ENCODE peak calls at places on chromosomes 7 and 10, in five cellular contexts. One of them, this sample, is unnamed.

GRCh38 chr7:106047146-106047545 is 65.0 kb downstream of the SYPL1 start:
- DNase-seq in NCI-H69: peak
- DNase-seq in NCI-H2081: no peak
- DNase-seq in kidney: no peak
- DNase-seq in activated CD4-positive, alpha-beta T cell treated with anti-CD3 and anti-CD28 coated beads, Interleukin-2, amount 50 U/mL, for 48 hours: no peak
- DNase-seq in this sample: no peak

GRCh38 chr7:84536256-84536870 is 341.8 kb upstream of the SEMA3A start:
- DNase-seq in kidney: no peak
- DNase-seq in NCI-H69: no peak
- DNase-seq in NCI-H2081: no peak
- DNase-seq in activated CD4-positive, alpha-beta T cell treated with anti-CD3 and anti-CD28 coated beads, Interleukin-2, amount 50 U/mL, for 48 hours: no peak
- DNase-seq in this sample: no peak

GRCh38 chr10:60894816-60895215 is 49.2 kb downstream of the RHOBTB1 start:
- DNase-seq in NCI-H69: no peak
- DNase-seq in activated CD4-positive, alpha-beta T cell treated with anti-CD3 and anti-CD28 coated beads, Interleukin-2, amount 50 U/mL, for 48 hours: no peak
- DNase-seq in kidney: no peak
- DNase-seq in NCI-H2081: no peak
- DNase-seq in this sample: no peak

GRCh38 chr10:5948999-5949759 is 28.2 kb downstream of the IL15RA start:
- DNase-seq in NCI-H69: peak
- DNase-seq in activated CD4-positive, alpha-beta T cell treated with anti-CD3 and anti-CD28 coated beads, Interleukin-2, amount 50 U/mL, for 48 hours: peak
- DNase-seq in NCI-H2081: peak
- DNase-seq in kidney: peak
- DNase-seq in this sample: peak

GRCh38 chr7:75723444-75723843 is 15.3 kb downstream of the HIP1 start:
- DNase-seq in kidney: no peak
- DNase-seq in NCI-H69: no peak
- DNase-seq in activated CD4-positive, alpha-beta T cell treated with anti-CD3 and anti-CD28 coated beads, Interleukin-2, amount 50 U/mL, for 48 hours: no peak
- DNase-seq in NCI-H2081: no peak
- DNase-seq in this sample: no peak

GRCh38 chr7:194996-195829 is 2.8 kb downstream of the FAM20C start:
- DNase-seq in NCI-H2081: no peak
- DNase-seq in NCI-H69: no peak
- DNase-seq in kidney: no peak
- DNase-seq in activated CD4-positive, alpha-beta T cell treated with anti-CD3 and anti-CD28 coated beads, Interleukin-2, amount 50 U/mL, for 48 hours: no peak
- DNase-seq in this sample: no peak

GRCh38 chr7:141013345-141013715 is 1.4 kb downstream of the MRPS33 start:
- DNase-seq in NCI-H2081: no peak
- DNase-seq in kidney: no peak
- DNase-seq in activated CD4-positive, alpha-beta T cell treated with anti-CD3 and anti-CD28 coated beads, Interleukin-2, amount 50 U/mL, for 48 hours: no peak
- DNase-seq in NCI-H69: no peak
- DNase-seq in this sample: no peak

GRCh38 chr7:135239263-135239662 is 5.6 kb downstream of the STRA8 start:
- DNase-seq in NCI-H69: peak
- DNase-seq in kidney: no peak
- DNase-seq in activated CD4-positive, alpha-beta T cell treated with anti-CD3 and anti-CD28 coated beads, Interleukin-2, amount 50 U/mL, for 48 hours: no peak
- DNase-seq in NCI-H2081: no peak
- DNase-seq in this sample: peak

GRCh38 chr10:34764347-34764991 is 50.6 kb downstream of the PARD3 start:
- DNase-seq in NCI-H2081: peak
- DNase-seq in kidney: no peak
- DNase-seq in activated CD4-positive, alpha-beta T cell treated with anti-CD3 and anti-CD28 coated beads, Interleukin-2, amount 50 U/mL, for 48 hours: no peak
- DNase-seq in NCI-H69: peak
- DNase-seq in this sample: peak

GRCh38 chr10:129031233-129032150 is 435.5 kb upstream of the MGMT start:
- DNase-seq in kidney: peak
- DNase-seq in NCI-H2081: no peak
- DNase-seq in activated CD4-positive, alpha-beta T cell treated with anti-CD3 and anti-CD28 coated beads, Interleukin-2, amount 50 U/mL, for 48 hours: peak
- DNase-seq in NCI-H69: peak
- DNase-seq in this sample: peak

GRCh38 chr7:127833641-127834040 is 181.6 kb downstream of the SND1 start:
- DNase-seq in NCI-H2081: no peak
- DNase-seq in kidney: no peak
- DNase-seq in NCI-H69: no peak
- DNase-seq in activated CD4-positive, alpha-beta T cell treated with anti-CD3 and anti-CD28 coated beads, Interleukin-2, amount 50 U/mL, for 48 hours: no peak
- DNase-seq in this sample: no peak

GRCh38 chr7:111312966-111313365 is 222.0 kb downstream of the LRRN3 start:
- DNase-seq in NCI-H2081: no peak
- DNase-seq in activated CD4-positive, alpha-beta T cell treated with anti-CD3 and anti-CD28 coated beads, Interleukin-2, amount 50 U/mL, for 48 hours: no peak
- DNase-seq in kidney: no peak
- DNase-seq in NCI-H69: peak
- DNase-seq in this sample: peak

GRCh38 chr10:43965918-43966570 is 317.4 kb upstream of the ZNF32 start:
- DNase-seq in activated CD4-positive, alpha-beta T cell treated with anti-CD3 and anti-CD28 coated beads, Interleukin-2, amount 50 U/mL, for 48 hours: no peak
- DNase-seq in kidney: no peak
- DNase-seq in NCI-H2081: no peak
- DNase-seq in NCI-H69: no peak
- DNase-seq in this sample: no peak

GRCh38 chr10:126459032-126459831 is 71.0 kb upstream of the ADAM12 start:
- DNase-seq in activated CD4-positive, alpha-beta T cell treated with anti-CD3 and anti-CD28 coated beads, Interleukin-2, amount 50 U/mL, for 48 hours: no peak
- DNase-seq in NCI-H69: no peak
- DNase-seq in kidney: peak
- DNase-seq in NCI-H2081: no peak
- DNase-seq in this sample: no peak

GRCh38 chr7:131538791-131539179 is 17.6 kb downstream of the PODXL start:
- DNase-seq in NCI-H69: peak
- DNase-seq in activated CD4-positive, alpha-beta T cell treated with anti-CD3 and anti-CD28 coated beads, Interleukin-2, amount 50 U/mL, for 48 hours: no peak
- DNase-seq in NCI-H2081: no peak
- DNase-seq in kidney: peak
- DNase-seq in this sample: no peak

GRCh38 chr10:110495731-110496552 is 1.8 kb upstream of the DUSP5 start:
- DNase-seq in kidney: peak
- DNase-seq in activated CD4-positive, alpha-beta T cell treated with anti-CD3 and anti-CD28 coated beads, Interleukin-2, amount 50 U/mL, for 48 hours: peak
- DNase-seq in NCI-H69: no peak
- DNase-seq in NCI-H2081: no peak
- DNase-seq in this sample: no peak

GRCh38 chr10:50603151-50603850 is 20.5 kb downstream of the SGMS1 start:
- DNase-seq in activated CD4-positive, alpha-beta T cell treated with anti-CD3 and anti-CD28 coated beads, Interleukin-2, amount 50 U/mL, for 48 hours: no peak
- DNase-seq in kidney: no peak
- DNase-seq in NCI-H69: no peak
- DNase-seq in NCI-H2081: no peak
- DNase-seq in this sample: no peak

GRCh38 chr7:73717025-73717807 is 2.3 kb downstream of the STX1A start:
- DNase-seq in kidney: no peak
- DNase-seq in NCI-H2081: no peak
- DNase-seq in NCI-H69: no peak
- DNase-seq in activated CD4-positive, alpha-beta T cell treated with anti-CD3 and anti-CD28 coated beads, Interleukin-2, amount 50 U/mL, for 48 hours: no peak
- DNase-seq in this sample: no peak

GRCh38 chr10:23417254-23417653 is 21.6 kb upstream of the OTUD1 start:
- DNase-seq in kidney: no peak
- DNase-seq in NCI-H2081: no peak
- DNase-seq in activated CD4-positive, alpha-beta T cell treated with anti-CD3 and anti-CD28 coated beads, Interleukin-2, amount 50 U/mL, for 48 hours: no peak
- DNase-seq in NCI-H69: no peak
- DNase-seq in this sample: no peak

GRCh38 chr7:22895491-22895890 is 72.8 kb upstream of the TOMM7 start:
- DNase-seq in NCI-H2081: no peak
- DNase-seq in kidney: no peak
- DNase-seq in NCI-H69: no peak
- DNase-seq in activated CD4-positive, alpha-beta T cell treated with anti-CD3 and anti-CD28 coated beads, Interleukin-2, amount 50 U/mL, for 48 hours: no peak
- DNase-seq in this sample: no peak

GRCh38 chr7:99393363-99394187 is 14.8 kb downstream of the PDAP1 start:
- DNase-seq in NCI-H2081: peak
- DNase-seq in kidney: peak
- DNase-seq in NCI-H69: peak
- DNase-seq in activated CD4-positive, alpha-beta T cell treated with anti-CD3 and anti-CD28 coated beads, Interleukin-2, amount 50 U/mL, for 48 hours: no peak
- DNase-seq in this sample: peak

GRCh38 chr7:24576171-24577052 is 3.2 kb downstream of the PALS2 start:
- DNase-seq in activated CD4-positive, alpha-beta T cell treated with anti-CD3 and anti-CD28 coated beads, Interleukin-2, amount 50 U/mL, for 48 hours: no peak
- DNase-seq in NCI-H2081: peak
- DNase-seq in kidney: no peak
- DNase-seq in NCI-H69: peak
- DNase-seq in this sample: peak

GRCh38 chr7:54664235-54665228 is 94.5 kb downstream of the SEC61G start:
- DNase-seq in activated CD4-positive, alpha-beta T cell treated with anti-CD3 and anti-CD28 coated beads, Interleukin-2, amount 50 U/mL, for 48 hours: peak
- DNase-seq in NCI-H2081: no peak
- DNase-seq in NCI-H69: peak
- DNase-seq in kidney: peak
- DNase-seq in this sample: peak

GRCh38 chr10:98258683-98259454 is 9.1 kb downstream of the LOXL4 start:
- DNase-seq in NCI-H2081: no peak
- DNase-seq in kidney: peak
- DNase-seq in NCI-H69: no peak
- DNase-seq in activated CD4-positive, alpha-beta T cell treated with anti-CD3 and anti-CD28 coated beads, Interleukin-2, amount 50 U/mL, for 48 hours: no peak
- DNase-seq in this sample: no peak

GRCh38 chr7:70782729-70783290 is 349.1 kb upstream of the GALNT17 start:
- DNase-seq in activated CD4-positive, alpha-beta T cell treated with anti-CD3 and anti-CD28 coated beads, Interleukin-2, amount 50 U/mL, for 48 hours: no peak
- DNase-seq in NCI-H69: no peak
- DNase-seq in kidney: no peak
- DNase-seq in NCI-H2081: no peak
- DNase-seq in this sample: no peak

GRCh38 chr10:52474265-52474664 is 160.2 kb downstream of the DKK1 start:
- DNase-seq in activated CD4-positive, alpha-beta T cell treated with anti-CD3 and anti-CD28 coated beads, Interleukin-2, amount 50 U/mL, for 48 hours: no peak
- DNase-seq in NCI-H69: no peak
- DNase-seq in kidney: no peak
- DNase-seq in NCI-H2081: no peak
- DNase-seq in this sample: no peak

GRCh38 chr7:94396044-94396443 is 1.3 kb downstream of the COL1A2 start:
- DNase-seq in NCI-H69: peak
- DNase-seq in activated CD4-positive, alpha-beta T cell treated with anti-CD3 and anti-CD28 coated beads, Interleukin-2, amount 50 U/mL, for 48 hours: no peak
- DNase-seq in NCI-H2081: no peak
- DNase-seq in kidney: no peak
- DNase-seq in this sample: no peak

GRCh38 chr10:122911889-122912484 is 1.6 kb downstream of the FAM24A start:
- DNase-seq in NCI-H69: no peak
- DNase-seq in NCI-H2081: no peak
- DNase-seq in kidney: no peak
- DNase-seq in activated CD4-positive, alpha-beta T cell treated with anti-CD3 and anti-CD28 coated beads, Interleukin-2, amount 50 U/mL, for 48 hours: peak
- DNase-seq in this sample: no peak

GRCh38 chr10:62456611-62457101 is 82.5 kb downstream of the ZNF365 start:
- DNase-seq in kidney: no peak
- DNase-seq in NCI-H2081: no peak
- DNase-seq in activated CD4-positive, alpha-beta T cell treated with anti-CD3 and anti-CD28 coated beads, Interleukin-2, amount 50 U/mL, for 48 hours: no peak
- DNase-seq in NCI-H69: no peak
- DNase-seq in this sample: no peak

GRCh38 chr10:46096426-46096825 is 50.4 kb upstream of the MSMB start:
- DNase-seq in NCI-H2081: no peak
- DNase-seq in activated CD4-positive, alpha-beta T cell treated with anti-CD3 and anti-CD28 coated beads, Interleukin-2, amount 50 U/mL, for 48 hours: no peak
- DNase-seq in NCI-H69: no peak
- DNase-seq in kidney: no peak
- DNase-seq in this sample: no peak

GRCh38 chr7:117347480-117347879 is 24.6 kb upstream of the WNT2 start:
- DNase-seq in NCI-H2081: no peak
- DNase-seq in NCI-H69: peak
- DNase-seq in activated CD4-positive, alpha-beta T cell treated with anti-CD3 and anti-CD28 coated beads, Interleukin-2, amount 50 U/mL, for 48 hours: no peak
- DNase-seq in kidney: no peak
- DNase-seq in this sample: no peak

This sample was measured in NCI-H146.